ENCODE peak calls at places on chromosomes 13 and 19, in six cellular contexts. B, A, O, X, M and H are unnamed samples.

GRCh38 chr19:7596191-7596937 is 701 bp downstream of the CAMSAP3 start:
- DNase-seq in B (no peak), A (no peak), O (peak), X (no peak), M (no peak), H (no peak)

GRCh38 chr13:40059540-40060232 is 404.2 kb downstream of the COG6 start:
- DNase-seq in B (no peak), A (no peak), O (no peak), X (peak), M (no peak), H (no peak)

GRCh38 chr19:29812080-29812880 is 489 bp downstream of the CCNE1 start:
- DNase-seq in B (peak), A (no peak), O (peak), X (no peak), M (peak), H (peak)

GRCh38 chr13:63517376-63517775 is 2101.7 kb upstream of the PCDH20 start:
- DNase-seq in B (no peak), A (no peak), O (no peak), X (no peak), M (no peak), H (no peak)

GRCh38 chr19:44657211-44657921 is 13.7 kb downstream of the PVR start:
- DNase-seq in B (peak), A (peak), O (peak), X (no peak), M (peak), H (peak)

GRCh38 chr19:43533546-43534304 is 737 bp downstream of the ZNF575 start:
- DNase-seq in B (peak), A (peak), O (peak), X (peak), M (peak), H (peak)

GRCh38 chr13:110293037-110293436 is 13.9 kb downstream of the COL4A1 start:
- DNase-seq in B (no peak), A (peak), O (no peak), X (no peak), M (no peak), H (no peak)

GRCh38 chr13:42883771-42884170 is 102.4 kb downstream of the FAM216B start:
- DNase-seq in B (no peak), A (no peak), O (peak), X (peak), M (no peak), H (no peak)

GRCh38 chr13:102845630-102846260 is at the start of gene ERCC5:
- DNase-seq in B (peak), A (peak), O (peak), X (peak), M (peak), H (peak)

GRCh38 chr13:21176982-21177284 is 475 bp downstream of the MRPL57 start:
- DNase-seq in B (no peak), A (no peak), O (no peak), X (no peak), M (no peak), H (no peak)

GRCh38 chr19:48501446-48501960 is 10.1 kb downstream of the LMTK3 start:
- DNase-seq in B (no peak), A (no peak), O (peak), X (peak), M (no peak), H (no peak)

GRCh38 chr13:110109910-110110309 is 197.0 kb downstream of the COL4A1 start:
- DNase-seq in B (peak), A (peak), O (no peak), X (peak), M (peak), H (no peak)

GRCh38 chr19:12783849-12784393 is 7.4 kb upstream of the JUNB start:
- DNase-seq in B (peak), A (no peak), O (peak), X (peak), M (peak), H (no peak)

GRCh38 chr13:42369071-42369795 is 97.3 kb downstream of the AKAP11 start:
- DNase-seq in B (no peak), A (no peak), O (no peak), X (no peak), M (no peak), H (no peak)

GRCh38 chr19:46764817-46765291 is 18.6 kb upstream of the STRN4 start:
- DNase-seq in B (no peak), A (no peak), O (peak), X (no peak), M (no peak), H (no peak)

GRCh38 chr13:103210348-103210747 is 144.1 kb upstream of the SLC10A2 start:
- DNase-seq in B (no peak), A (no peak), O (no peak), X (no peak), M (no peak), H (no peak)

GRCh38 chr13:99589575-99589974 is 88.3 kb downstream of the TM9SF2 start:
- DNase-seq in B (no peak), A (peak), O (no peak), X (no peak), M (no peak), H (no peak)

GRCh38 chr19:11551603-11552235 is 7.3 kb downstream of the ELOF1 start:
- DNase-seq in B (no peak), A (no peak), O (peak), X (no peak), M (peak), H (peak)

GRCh38 chr13:75308222-75308621 is 173.7 kb downstream of the TBC1D4 start:
- DNase-seq in B (no peak), A (no peak), O (no peak), X (no peak), M (no peak), H (no peak)

GRCh38 chr19:31319465-31319864 is 29.8 kb downstream of the TSHZ3 start:
- DNase-seq in B (no peak), A (peak), O (no peak), X (no peak), M (no peak), H (no peak)

GRCh38 chr19:38592940-38593339 is 24.8 kb downstream of the MAP4K1 start:
- DNase-seq in B (no peak), A (no peak), O (no peak), X (no peak), M (no peak), H (no peak)

GRCh38 chr19:15260939-15261338 is 28.7 kb upstream of the EPHX3 start:
- DNase-seq in B (no peak), A (no peak), O (no peak), X (no peak), M (no peak), H (no peak)
- TF ChIP-seq CTCF in B (peak), A (no peak), O (peak), X (no peak), M (peak), H (peak)

GRCh38 chr13:114070098-114070799 is 62.2 kb downstream of the RASA3 start:
- DNase-seq in B (no peak), A (peak), O (no peak), X (no peak), M (no peak), H (no peak)

GRCh38 chr13:114072421-114072820 is 60.0 kb downstream of the RASA3 start:
- DNase-seq in B (no peak), A (peak), O (no peak), X (no peak), M (no peak), H (no peak)

GRCh38 chr13:114071991-114072390 is 60.4 kb downstream of the RASA3 start:
- DNase-seq in B (no peak), A (peak), O (no peak), X (no peak), M (no peak), H (no peak)

GRCh38 chr13:114069376-114070097 is 62.9 kb downstream of the RASA3 start:
- DNase-seq in B (no peak), A (peak), O (no peak), X (no peak), M (no peak), H (no peak)

GRCh38 chr13:114071441-114071840 is 61.0 kb downstream of the RASA3 start:
- DNase-seq in B (no peak), A (peak), O (no peak), X (no peak), M (no peak), H (no peak)
- TF ChIP-seq CTCF in B (no peak), A (no peak), O (no peak), X (no peak), M (no peak), H (no peak)

DNA sequence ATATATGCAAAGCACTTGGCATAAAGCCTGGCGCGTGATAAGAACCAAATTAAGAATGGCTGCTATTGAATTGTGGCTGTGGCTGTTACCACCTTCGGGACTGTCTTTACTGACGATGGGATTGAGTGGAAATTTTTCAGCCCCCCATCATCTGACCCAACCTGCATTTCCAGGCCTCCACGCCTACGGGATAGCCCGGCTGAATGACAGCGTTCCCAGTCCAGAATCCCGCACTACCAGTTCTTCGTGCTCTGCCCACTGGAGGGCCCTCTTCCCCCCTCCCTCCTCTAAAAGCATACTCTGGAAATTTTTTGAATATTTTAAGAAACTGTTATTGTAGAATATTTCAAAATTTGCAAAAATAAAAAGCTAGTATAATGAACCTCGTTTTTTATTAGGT is 11.0 kb downstream of the KRTDAP start:
- DNase-seq in B (no peak), A (no peak), O (no peak), X (no peak), M (no peak), H (no peak)
- TF ChIP-seq CTCF in B (no peak), A (no peak), O (no peak), X (no peak), M (no peak), H (no peak)

DNA sequence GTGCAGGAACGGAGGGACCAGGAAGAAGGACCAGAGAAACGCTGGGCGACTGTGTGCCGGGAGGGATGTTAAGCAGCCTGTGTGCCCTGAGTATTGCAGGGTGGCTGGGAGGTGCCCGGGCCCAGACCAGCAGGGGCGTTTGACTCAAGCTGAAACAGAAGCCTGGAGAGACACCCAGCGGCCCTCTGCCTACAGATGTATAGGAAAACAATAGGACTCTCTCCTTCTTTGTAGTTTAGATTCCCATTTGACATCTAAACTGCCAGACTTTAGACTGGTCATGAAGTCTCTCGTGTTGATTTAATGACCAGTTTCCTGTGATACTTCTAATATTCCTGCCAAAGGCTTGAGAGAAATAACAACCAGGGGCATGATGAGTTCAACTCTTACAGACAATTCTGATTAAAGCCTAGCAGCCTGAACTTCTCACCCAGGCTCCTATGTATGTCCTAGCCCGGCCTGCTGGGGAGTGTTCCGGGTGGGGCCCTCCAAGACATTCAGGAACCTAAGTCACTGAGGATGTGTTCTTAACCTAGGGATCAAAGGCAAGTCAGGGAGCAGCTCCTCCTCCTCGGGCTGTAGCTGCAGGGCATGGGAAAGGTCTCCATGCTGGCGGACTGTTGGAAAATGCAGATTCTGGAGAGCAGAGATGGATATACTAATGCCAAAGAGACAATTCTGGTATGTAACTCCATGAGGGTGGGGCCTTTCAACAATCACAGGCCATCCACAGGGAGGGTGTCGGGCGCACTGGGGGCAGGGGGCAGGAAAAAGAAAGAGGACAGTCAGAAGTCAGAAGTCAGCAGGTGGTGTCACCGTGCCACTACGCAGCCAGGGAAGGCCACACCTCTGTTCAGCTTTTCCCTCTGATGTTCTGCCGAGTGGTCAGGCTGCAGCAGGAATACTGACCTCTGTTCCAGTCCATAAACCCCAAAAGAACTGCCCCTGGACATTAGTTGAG is 131.9 kb downstream of the STARD13 start:
- DNase-seq in B (peak), A (peak), O (no peak), X (no peak), M (peak), H (no peak)
- TF ChIP-seq CTCF in B (no peak), A (no peak), O (no peak), X (no peak), M (no peak), H (no peak)

GRCh38 chr13:24982333-24982999 is 113.5 kb upstream of the PABPC3 start:
- DNase-seq in B (peak), A (no peak), O (no peak), X (no peak), M (no peak), H (peak)

GRCh38 chr13:24984134-24984533 is 111.8 kb upstream of the PABPC3 start:
- DNase-seq in B (no peak), A (no peak), O (no peak), X (no peak), M (no peak), H (no peak)

GRCh38 chr13:24983094-24983493 is 112.8 kb upstream of the PABPC3 start:
- DNase-seq in B (no peak), A (no peak), O (no peak), X (no peak), M (no peak), H (no peak)

GRCh38 chr13:24986826-24987225 is 109.1 kb upstream of the PABPC3 start:
- DNase-seq in B (no peak), A (no peak), O (no peak), X (no peak), M (no peak), H (no peak)

DNA sequence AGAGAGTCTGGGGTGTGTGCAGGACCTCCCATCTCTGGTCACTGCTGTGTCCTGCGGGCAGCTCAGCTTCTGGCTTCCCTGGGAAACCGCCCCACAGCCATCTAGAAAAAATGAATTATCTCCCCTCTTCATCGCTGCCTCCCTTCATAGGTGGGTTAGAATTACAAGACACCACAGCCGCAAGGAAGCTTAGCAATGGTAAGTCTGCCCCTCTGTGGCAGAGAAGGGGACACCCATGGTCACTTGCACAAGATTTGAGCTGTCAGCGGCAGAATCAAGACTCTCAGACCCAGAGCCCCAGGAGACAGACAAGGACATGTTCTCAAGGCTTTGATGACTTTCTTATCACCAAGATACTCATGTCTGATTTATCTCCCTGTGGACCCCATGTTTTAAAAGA is 110.8 kb upstream of the PABPC3 start:
- DNase-seq in B (no peak), A (no peak), O (no peak), X (no peak), M (no peak), H (no peak)
- TF ChIP-seq CTCF in B (no peak), A (no peak), O (no peak), X (no peak), M (no peak), H (no peak)

GRCh38 chr13:26502826-26503225 is 54.7 kb upstream of the WASF3 start:
- DNase-seq in B (no peak), A (no peak), O (no peak), X (peak), M (peak), H (peak)
- TF ChIP-seq CTCF in B (peak), A (no peak), O (no peak), X (no peak), M (no peak), H (no peak)

GRCh38 chr19:18291019-18291524 is 9.7 kb upstream of the JUND start:
- DNase-seq in B (peak), A (no peak), O (no peak), X (no peak), M (peak), H (no peak)
- TF ChIP-seq CTCF in B (no peak), A (no peak), O (no peak), X (no peak), M (no peak), H (no peak)

DNA sequence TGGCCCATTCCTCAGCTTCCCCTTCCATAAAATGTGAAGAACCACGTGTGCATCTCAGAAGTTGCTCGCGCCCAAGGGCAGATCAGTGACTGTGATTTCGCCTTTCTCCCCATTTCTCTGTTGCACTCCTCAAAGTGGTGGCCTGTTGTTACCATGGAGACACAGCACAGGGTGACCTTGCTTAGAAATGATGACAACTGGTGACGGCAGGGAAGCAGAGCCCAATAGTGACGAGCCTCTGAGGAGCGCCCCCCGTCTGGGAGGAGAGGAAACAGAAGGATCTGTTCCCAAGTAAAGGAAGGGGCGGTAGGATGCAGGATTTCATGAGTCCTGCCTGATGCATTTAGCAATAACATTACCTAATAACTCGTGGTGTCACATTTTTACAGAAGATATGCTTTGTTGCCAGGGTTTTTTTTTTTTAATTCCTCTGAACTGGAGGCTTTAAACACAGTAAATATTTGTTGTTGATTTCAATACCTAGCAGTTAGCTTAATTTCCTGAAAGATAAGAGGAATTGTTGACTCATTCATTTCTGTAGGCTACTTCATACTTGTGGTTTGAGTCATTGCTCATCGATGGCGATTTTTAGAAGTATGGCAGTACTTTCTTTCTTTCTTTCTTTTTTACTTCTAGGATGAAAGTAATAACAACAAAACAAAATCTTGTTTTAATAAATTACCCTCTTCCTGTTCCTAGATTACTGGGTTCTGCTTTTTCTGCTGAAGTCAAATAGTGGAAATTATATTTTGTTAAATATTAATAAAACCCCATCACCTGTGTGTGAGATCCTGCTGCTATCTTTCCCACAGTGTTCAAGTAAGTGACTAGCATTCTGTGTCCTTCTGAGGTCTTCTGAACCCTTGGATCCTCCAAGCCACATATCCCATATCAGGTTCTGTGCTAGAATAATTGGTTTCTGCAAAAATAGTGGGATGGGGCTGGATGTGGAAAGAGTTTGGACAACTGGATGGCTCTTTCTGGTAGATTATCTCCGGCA is 36.0 kb downstream of the MBNL2 start:
- DNase-seq in B (peak), A (peak), O (peak), X (peak), M (peak), H (peak)
- TF ChIP-seq CTCF in B (no peak), A (no peak), O (no peak), X (no peak), M (no peak), H (no peak)

DNA sequence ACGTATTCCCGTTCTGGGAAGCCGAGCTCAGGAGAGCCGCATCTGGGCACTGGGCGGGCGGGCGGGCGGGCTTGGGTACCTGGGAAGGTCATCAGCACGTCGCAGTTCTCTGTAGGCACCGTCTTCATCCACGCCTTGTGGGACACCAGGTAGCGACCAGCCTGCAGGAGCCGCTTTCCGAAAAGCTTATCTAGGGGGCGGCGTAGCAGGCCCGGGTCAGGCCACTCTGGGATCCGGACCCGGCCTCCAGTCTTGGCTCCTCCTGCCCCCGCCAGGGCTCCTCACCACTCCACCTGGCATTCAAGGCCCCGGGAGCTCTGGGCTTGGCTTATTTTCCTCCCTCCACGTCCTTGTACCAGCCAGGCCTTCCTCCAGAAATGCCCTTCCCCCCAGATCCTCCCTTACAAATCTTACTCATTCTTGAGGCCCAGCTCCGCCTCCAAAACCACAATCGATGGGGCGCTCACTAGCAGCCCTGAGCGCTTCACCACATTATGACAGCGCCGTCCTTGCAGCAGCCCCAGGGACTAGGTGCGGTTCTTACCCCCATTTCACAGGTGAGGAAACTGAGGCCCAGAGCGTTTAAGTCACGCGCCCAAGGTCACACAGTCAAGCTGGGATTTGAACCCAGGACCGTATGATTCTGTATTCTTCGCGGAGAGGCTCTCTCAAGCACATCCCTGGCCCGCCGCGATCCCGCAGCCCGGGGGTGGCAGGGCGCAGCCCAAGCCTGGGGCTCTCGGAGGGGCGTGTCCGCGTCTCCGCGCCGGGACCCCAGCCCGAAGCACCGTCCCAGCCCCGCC is 843 bp downstream of the ANO8 start:
- DNase-seq in B (no peak), A (no peak), O (peak), X (peak), M (no peak), H (no peak)
- TF ChIP-seq CTCF in B (no peak), A (no peak), O (no peak), X (no peak), M (no peak), H (no peak)